ENCODE peak calls at places on chromosomes 12 and 14, in four cellular contexts. H is thoracic aorta, R is Calu3, L is tibial artery. E is an unnamed sample.
A peak's percentile ranks its signal among the peaks of the same experiment; 100 is the strongest.

GRCh38 chr12:5083955-5084849 is 40.5 kb downstream of the KCNA5 start:
- DNase-seq in H (no peak), R (peak; percentile 47), L (no peak), E (peak; percentile 84)

GRCh38 chr12:60487284-60487683 is 891.5 kb downstream of the SLC16A7 start:
- DNase-seq in H (no peak), R (no peak), L (no peak), E (no peak)

GRCh38 chr12:50057000-50057841 is at the start of gene ASIC1:
- DNase-seq in H (no peak), R (peak; percentile 61), L (peak; percentile 61), E (peak; percentile 43)

GRCh38 chr12:100141666-100141997 is 1.0 kb downstream of the BLTP3B start:
- DNase-seq in H (no peak), R (no peak), L (peak; percentile 72), E (no peak)

GRCh38 chr12:52615208-52615868 is 3.0 kb downstream of the KRT73 start:
- DNase-seq in H (no peak), R (no peak), L (no peak), E (no peak)

GRCh38 chr12:116539905-116540482 is 19.2 kb upstream of the MAP1LC3B2 start:
- DNase-seq in H (no peak), R (no peak), L (no peak), E (peak; percentile 56)

GRCh38 chr12:4006743-4007142 is 133.5 kb upstream of the PARP11 start:
- DNase-seq in H (no peak), R (no peak), L (no peak), E (no peak)

GRCh38 chr14:101097109-101097793 is 193.7 kb upstream of the RTL1 start:
- DNase-seq in H (no peak), R (no peak), L (no peak), E (no peak)

GRCh38 chr12:13373803-13374202 is 177.3 kb downstream of the EMP1 start:
- DNase-seq in H (no peak), R (no peak), L (no peak), E (no peak)

GRCh38 chr14:74324945-74325361 is 22.2 kb upstream of the ABCD4 start:
- DNase-seq in H (no peak), R (no peak), L (no peak), E (no peak)

GRCh38 chr12:95547522-95548055 is 3.7 kb downstream of the USP44 start:
- DNase-seq in H (no peak), R (no peak), L (no peak), E (peak; percentile 61)

DNA sequence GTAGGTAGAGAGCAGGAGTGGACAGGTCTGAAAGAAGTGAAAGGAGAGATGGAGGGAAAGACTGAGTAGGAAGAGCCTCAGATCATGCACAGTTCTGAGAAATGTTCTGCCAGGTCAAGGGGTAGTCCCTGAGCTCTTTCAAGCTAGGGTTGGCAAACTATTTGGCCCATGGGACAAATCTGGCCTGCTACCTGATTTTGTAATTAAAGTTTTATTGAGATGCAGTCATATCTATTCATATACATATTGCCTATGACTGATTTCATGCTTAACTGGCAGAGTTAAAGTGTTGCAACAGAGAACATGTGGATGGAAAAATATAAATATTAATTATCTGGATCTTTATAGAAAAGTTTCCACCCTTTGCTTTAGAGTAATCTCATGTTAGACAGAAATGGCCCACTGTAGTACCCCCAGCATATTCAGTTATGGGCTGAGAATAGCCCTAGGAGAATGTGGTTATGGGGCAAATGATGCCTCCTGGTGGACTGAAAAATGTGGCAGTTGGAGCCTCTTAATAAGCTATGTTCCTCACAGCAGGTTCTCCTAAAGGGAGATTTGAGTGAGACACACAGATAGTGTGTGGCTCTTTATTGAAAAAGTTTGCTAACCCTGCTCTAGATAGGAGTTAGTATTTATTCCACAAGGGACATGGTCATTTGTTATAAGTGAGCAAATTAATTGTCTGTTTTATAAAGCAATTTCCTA is 476.9 kb downstream of the LRIG3 start:
- DNase-seq in H (no peak), R (peak; percentile 48), L (no peak), E (no peak)
- TF ChIP-seq CTCF in H (peak; percentile 25), R (peak; percentile 45), L (peak; percentile 29), E (peak; percentile 16)

DNA sequence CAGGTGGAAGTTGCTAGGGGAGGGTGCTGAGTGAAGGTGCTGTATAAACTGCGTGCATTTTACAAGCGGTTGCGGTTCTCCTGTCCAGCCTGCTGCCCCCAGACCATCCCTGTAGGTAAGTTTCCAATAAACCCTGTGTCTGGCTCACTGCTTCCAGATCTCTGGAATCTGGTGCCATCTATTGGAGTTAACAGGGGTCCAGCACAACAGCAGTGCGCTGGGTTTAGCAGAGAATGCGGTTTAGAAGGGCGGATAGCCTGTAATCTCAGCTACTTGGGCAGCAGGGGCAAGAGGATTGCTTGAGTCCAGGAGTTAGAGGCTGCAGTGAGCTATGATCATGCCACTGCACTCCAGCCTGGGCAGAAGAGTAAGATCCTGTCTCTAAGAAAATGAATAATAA is 4.9 kb downstream of the AACS start:
- DNase-seq in H (no peak), R (no peak), L (no peak), E (no peak)
- TF ChIP-seq CTCF in H (no peak), R (no peak), L (no peak), E (no peak)

DNA sequence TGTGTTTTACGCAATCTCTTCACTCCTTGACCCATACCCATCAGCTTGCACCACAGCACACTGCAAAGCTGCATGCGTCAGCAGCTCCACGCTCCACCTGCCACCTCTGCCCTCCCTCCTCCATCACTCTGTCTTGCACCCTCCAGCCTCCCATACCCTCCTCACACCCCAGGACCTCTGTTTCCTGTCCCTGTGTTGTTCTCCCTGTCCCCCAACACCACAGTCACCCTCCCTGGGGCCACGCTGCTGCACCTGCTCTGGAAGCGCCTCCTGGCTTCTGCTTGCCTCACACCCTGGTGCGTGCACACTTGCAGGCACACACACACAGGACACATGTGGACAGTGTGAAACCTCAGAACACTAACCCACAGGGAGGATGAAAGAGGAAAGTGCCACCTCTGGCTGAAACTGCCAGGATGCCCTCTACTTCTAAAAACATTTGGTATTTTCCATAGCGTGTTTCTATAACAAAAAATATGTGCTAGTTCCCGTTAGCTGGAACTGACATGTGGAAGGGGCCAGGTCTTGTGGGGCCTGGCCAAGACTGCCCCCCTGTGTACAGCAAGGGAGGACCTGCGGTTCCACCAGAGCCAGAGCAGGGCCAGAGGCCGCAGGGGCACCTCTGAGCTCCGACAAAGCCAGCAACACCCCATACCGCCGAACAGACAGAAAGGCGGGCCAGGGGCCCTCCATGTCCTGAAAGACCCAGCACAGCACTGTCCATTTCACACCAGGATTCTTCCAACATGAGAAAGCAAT is 10.0 kb downstream of the BRF1 start:
- DNase-seq in H (no peak), R (no peak), L (no peak), E (no peak)
- TF ChIP-seq CTCF in H (no peak), R (no peak), L (no peak), E (no peak)

GRCh38 chr14:90107789-90108188 is 46.0 kb downstream of the KCNK13 start:
- DNase-seq in H (no peak), R (no peak), L (no peak), E (no peak)

GRCh38 chr14:90111895-90112534 is 50.2 kb downstream of the KCNK13 start:
- DNase-seq in H (no peak), R (no peak), L (no peak), E (no peak)

GRCh38 chr14:90105756-90106155 is 44.0 kb downstream of the KCNK13 start:
- DNase-seq in H (no peak), R (no peak), L (no peak), E (no peak)

GRCh38 chr14:90114554-90114953 is 52.8 kb downstream of the KCNK13 start:
- DNase-seq in H (no peak), R (no peak), L (no peak), E (no peak)

DNA sequence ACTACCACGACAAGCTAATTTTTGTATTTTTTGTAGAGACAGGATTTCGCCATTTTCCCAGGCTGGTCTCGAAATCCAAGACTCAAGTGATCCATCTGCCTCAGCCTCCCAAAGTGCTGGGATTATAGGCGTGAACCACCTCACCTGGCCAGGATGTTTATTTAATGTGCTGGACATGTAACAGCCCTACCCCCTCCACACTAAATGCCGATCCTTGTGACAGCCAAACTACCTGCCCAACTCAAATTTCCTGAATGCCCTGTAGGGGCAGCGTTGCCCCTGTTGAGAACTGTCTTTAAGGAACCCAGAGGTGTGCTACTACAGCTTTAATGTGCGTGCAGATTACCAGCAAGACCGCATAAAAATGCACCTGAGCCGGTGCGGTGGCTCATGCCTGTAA is 48.1 kb downstream of the KCNK13 start:
- DNase-seq in H (no peak), R (peak; percentile 30), L (no peak), E (no peak)
- TF ChIP-seq CTCF in H (no peak), R (no peak), L (no peak), E (no peak)

GRCh38 chr12:94095618-94096017 is 52.8 kb upstream of the PLXNC1 start:
- DNase-seq in H (no peak), R (no peak), L (no peak), E (no peak)

GRCh38 chr12:94089891-94090290 is 58.5 kb upstream of the PLXNC1 start:
- DNase-seq in H (no peak), R (no peak), L (no peak), E (no peak)

GRCh38 chr12:94094700-94095099 is 53.7 kb upstream of the PLXNC1 start:
- DNase-seq in H (no peak), R (no peak), L (no peak), E (no peak)

GRCh38 chr12:94092516-94093241 is 55.7 kb upstream of the PLXNC1 start:
- DNase-seq in H (no peak), R (no peak), L (peak; percentile 69), E (peak; percentile 66)

DNA sequence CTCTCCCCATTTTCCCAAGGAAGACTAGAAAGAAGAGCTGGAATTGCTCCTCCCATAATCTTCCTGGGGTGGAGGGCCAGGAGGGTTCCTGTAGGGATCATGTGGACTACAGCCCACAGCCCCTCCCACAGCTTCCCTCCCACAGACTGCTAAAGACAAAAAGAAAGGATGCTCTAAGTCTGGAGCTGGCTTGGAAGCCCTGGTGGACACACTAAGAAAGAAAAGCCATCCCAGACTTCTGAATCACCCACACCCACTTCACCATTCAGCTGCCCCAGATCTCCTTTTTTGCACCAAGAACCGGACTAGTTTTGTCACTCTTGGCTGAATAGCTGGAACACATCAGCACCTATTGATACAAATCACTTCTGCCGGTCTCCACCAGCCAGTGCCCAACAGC is 56.8 kb upstream of the PLXNC1 start:
- DNase-seq in H (no peak), R (no peak), L (no peak), E (no peak)
- TF ChIP-seq CTCF in H (no peak), R (no peak), L (no peak), E (no peak)

GRCh38 chr14:49105512-49105911 is 480.7 kb downstream of the RPS29 start:
- DNase-seq in H (no peak), R (no peak), L (no peak), E (no peak)
- TF ChIP-seq CTCF in H (no peak), R (no peak), L (no peak), E (no peak)

GRCh38 chr12:1534708-1535107 is 59.7 kb downstream of the FBXL14 start:
- DNase-seq in H (no peak), R (no peak), L (no peak), E (no peak)
- TF ChIP-seq CTCF in H (no peak), R (no peak), L (no peak), E (no peak)

GRCh38 chr14:64799555-64799954 is 80.2 kb downstream of the SPTB start:
- DNase-seq in H (no peak), R (no peak), L (no peak), E (no peak)

GRCh38 chr14:64804754-64805260 is 74.9 kb downstream of the SPTB start:
- DNase-seq in H (no peak), R (no peak), L (no peak), E (no peak)

GRCh38 chr14:64801046-64801445 is 78.7 kb downstream of the SPTB start:
- DNase-seq in H (no peak), R (no peak), L (no peak), E (no peak)

GRCh38 chr14:64800000-64800399 is 79.7 kb downstream of the SPTB start:
- DNase-seq in H (no peak), R (peak; percentile 55), L (no peak), E (no peak)

GRCh38 chr14:64801800-64802199 is 77.9 kb downstream of the SPTB start:
- DNase-seq in H (no peak), R (peak; percentile 50), L (no peak), E (no peak)
- TF ChIP-seq CTCF in H (peak; percentile 37), R (no peak), L (peak; percentile 31), E (no peak)

E was measured in tibial nerve.